ENCODE peak calls at places on chromosomes 5 and 9, in eight cellular contexts. K is stomach, E is ovary, F is transverse colon, Z is A549, D is K562, Q is SK-N-SH, J is tibial nerve. L is an unnamed sample.

GRCh38 chr5:142280066-142281011 is 44.5 kb downstream of the SPRY4 start:
- DNase-seq in K (no peak), E (peak; percentile 26), F (no peak), Z (no peak), D (peak; percentile 76), Q (peak; percentile 47), J (no peak), L (no peak)

GRCh38 chr5:143717400-143717799 is 94.6 kb upstream of the HMHB1 start:
- DNase-seq in K (no peak), E (no peak), F (no peak), Z (no peak), D (no peak), Q (no peak), J (no peak), L (no peak)

GRCh38 chr5:148556835-148557234 is 97.5 kb downstream of the HTR4 start:
- DNase-seq in K (no peak), E (no peak), F (no peak), Z (no peak), D (no peak), Q (no peak), J (no peak), L (no peak)

GRCh38 chr9:128637656-128638055 is 19.0 kb downstream of the DYNC2I2 start:
- DNase-seq in K (no peak), E (no peak), F (no peak), Z (no peak), D (no peak), Q (peak; percentile 38), J (no peak), L (no peak)

GRCh38 chr9:113220467-113221002 is 542 bp downstream of the FKBP15 start:
- DNase-seq in K (no peak), E (no peak), F (no peak), Z (no peak), D (no peak), Q (no peak), J (no peak), L (no peak)

GRCh38 chr9:128920381-128921058 is at the start of gene PHYHD1:
- DNase-seq in K (peak; percentile 67), E (peak; percentile 64), F (no peak), Z (no peak), D (no peak), Q (no peak), J (peak; percentile 54), L (peak; percentile 73)

GRCh38 chr5:99104538-99105132 is 175.8 kb upstream of the CHD1 start:
- DNase-seq in K (no peak), E (no peak), F (no peak), Z (peak; percentile 31), D (peak; percentile 25), Q (peak; percentile 31), J (no peak), L (no peak)

GRCh38 chr5:126487596-126487995 is 64.4 kb downstream of the GRAMD2B start:
- DNase-seq in K (no peak), E (no peak), F (no peak), Z (no peak), D (no peak), Q (no peak), J (no peak), L (no peak)

DNA sequence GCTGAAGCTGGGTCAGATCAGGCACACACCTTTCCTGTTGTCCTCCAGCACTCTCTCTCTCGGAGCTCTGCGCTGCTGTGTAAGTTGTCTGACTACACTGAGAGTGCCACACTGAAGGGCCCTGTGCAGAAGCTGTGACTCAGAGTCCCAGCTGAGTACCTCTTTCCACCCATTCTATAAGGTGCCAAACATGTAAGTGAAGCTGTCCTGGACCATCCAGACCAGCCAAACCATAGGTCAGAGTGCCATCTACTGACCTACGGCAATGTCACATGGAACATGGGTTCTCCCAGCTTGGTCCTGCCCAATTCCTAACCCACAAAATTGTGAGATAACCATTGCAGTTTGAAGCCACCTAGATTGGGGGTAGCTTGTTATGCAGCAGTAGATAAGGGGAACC is 68.2 kb downstream of the ADCY2 start:
- DNase-seq in K (no peak), E (no peak), F (no peak), Z (peak; percentile 18), D (no peak), Q (no peak), J (no peak), L (no peak)
- TF ChIP-seq CTCF in K (no peak), E (no peak), F (no peak), Z (no peak), D (peak; percentile 12), Q (peak; percentile 16), J (no peak), L (no peak)

DNA sequence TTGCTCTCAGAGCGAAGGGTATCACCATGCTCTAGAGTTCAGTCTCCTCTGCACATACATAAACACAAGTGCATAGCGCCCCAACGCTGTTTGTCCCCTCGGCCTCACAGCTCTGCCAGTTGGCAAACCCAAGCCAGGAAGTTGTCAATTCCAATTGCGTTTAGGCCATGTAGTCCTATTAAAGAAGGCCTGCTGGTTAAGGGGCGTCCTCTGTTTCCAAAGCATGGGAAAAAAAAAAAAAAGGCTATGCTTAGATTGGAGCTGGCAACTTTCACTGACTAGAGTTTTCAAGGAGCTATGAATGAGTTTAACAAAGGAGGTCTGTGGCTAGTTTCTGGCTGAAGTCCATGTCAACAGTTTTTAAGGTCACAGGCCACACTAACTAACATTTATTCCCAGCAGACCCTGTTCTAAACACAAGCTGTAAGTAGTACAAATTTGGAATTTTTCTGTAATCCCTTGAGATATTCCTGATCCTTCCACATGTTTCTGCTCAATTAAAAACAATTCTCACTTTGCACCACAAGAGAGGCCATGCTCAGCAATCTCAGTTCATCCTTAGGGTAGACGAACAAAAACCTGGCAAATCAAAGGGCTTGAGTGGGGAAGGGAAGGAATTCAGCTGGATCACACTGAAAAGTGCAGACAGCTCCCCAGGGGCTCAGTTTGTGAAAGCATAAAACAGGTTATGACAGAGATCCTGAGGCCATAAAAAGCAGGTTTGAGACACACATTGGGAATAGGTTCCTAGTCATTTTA is 187.7 kb downstream of the DENND1A start:
- DNase-seq in K (no peak), E (peak; percentile 25), F (no peak), Z (no peak), D (no peak), Q (no peak), J (no peak), L (no peak)
- H3K27ac ChIP-seq in K (no peak overlapping the region), E (no peak overlapping the region), F (no peak overlapping the region), Z (no peak overlapping the region), D (no peak overlapping the region), Q (no peak overlapping the region), J (no peak overlapping the region), L (peak overlapping the region; percentile 16)

GRCh38 chr9:110141118-110141797 is 66.7 kb downstream of the C9orf152 start:
- DNase-seq in K (no peak), E (peak; percentile 61), F (no peak), Z (peak; percentile 41), D (no peak), Q (no peak), J (peak; percentile 59), L (peak; percentile 49)

GRCh38 chr9:110142253-110142652 is 65.7 kb downstream of the C9orf152 start:
- DNase-seq in K (no peak), E (no peak), F (no peak), Z (no peak), D (no peak), Q (no peak), J (no peak), L (no peak)

GRCh38 chr9:110143969-110144545 is 63.9 kb downstream of the C9orf152 start:
- DNase-seq in K (no peak), E (no peak), F (peak; percentile 31), Z (no peak), D (no peak), Q (no peak), J (no peak), L (no peak)

GRCh38 chr9:110140276-110140675 is 67.7 kb downstream of the C9orf152 start:
- DNase-seq in K (no peak), E (no peak), F (no peak), Z (no peak), D (no peak), Q (no peak), J (no peak), L (no peak)

DNA sequence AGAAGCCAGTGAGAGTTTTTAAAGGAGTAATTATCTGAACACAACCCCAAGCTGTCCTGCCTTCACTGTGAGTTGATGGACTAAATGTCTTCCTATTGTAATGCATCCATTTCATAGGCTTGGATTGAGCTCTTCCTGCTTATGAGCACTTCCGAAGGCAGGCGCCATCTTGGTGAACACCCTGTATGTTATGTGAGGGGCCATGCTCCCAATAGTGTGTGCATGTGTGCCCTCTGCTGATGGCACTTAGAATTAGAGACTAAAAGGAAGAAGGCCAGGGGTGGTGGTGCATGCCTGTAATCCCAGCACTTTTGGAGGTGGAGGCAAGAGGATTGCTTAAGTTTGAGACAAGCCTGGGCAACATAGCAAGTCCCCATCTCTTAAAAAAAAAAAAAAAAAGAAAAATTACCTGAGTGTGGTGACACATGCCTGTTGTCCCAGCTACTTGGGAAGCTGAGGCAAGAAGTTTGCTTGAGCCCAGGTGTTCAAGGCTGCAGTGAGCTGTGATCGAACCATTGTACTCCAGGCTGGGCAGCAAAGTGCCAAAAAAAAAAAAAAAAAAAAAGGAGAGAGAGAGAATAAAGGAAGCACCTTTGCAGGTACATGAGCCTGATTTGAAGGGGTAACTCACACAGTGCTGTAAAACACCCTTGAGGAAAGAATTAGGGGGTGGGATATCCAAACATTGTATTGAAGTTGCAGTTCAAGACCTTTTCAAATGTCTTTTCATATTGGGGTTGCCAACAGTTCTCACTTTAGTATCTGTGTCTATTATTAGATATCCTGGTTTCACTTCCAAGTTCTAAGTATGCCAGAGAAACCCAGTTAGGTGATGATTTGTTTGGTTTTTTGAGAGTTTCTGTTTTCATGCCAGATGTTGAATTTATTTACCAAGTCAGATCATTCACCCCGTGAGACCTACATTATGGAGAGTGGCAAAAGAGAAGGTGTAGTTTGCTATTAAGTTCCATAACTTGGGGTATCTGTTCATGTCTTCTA is 64.8 kb downstream of the C9orf152 start:
- DNase-seq in K (no peak), E (no peak), F (no peak), Z (peak; percentile 51), D (peak; percentile 22), Q (peak; percentile 37), J (no peak), L (no peak)
- TF ChIP-seq EP300 in K (no peak), E (no peak), F (no peak), Z (no peak), D (no peak), Q (no peak), J (no peak), L (no peak)

GRCh38 chr5:136067422-136067821 is 38.6 kb downstream of the TGFBI start:
- DNase-seq in K (no peak), E (no peak), F (no peak), Z (no peak), D (no peak), Q (no peak), J (no peak), L (no peak)

GRCh38 chr5:136064510-136064909 is 35.7 kb downstream of the TGFBI start:
- DNase-seq in K (no peak), E (no peak), F (no peak), Z (no peak), D (peak; percentile 33), Q (no peak), J (no peak), L (no peak)

GRCh38 chr5:136065588-136065987 is 36.8 kb downstream of the TGFBI start:
- DNase-seq in K (no peak), E (no peak), F (no peak), Z (no peak), D (no peak), Q (no peak), J (no peak), L (no peak)

GRCh38 chr5:136063778-136064465 is 35.1 kb downstream of the TGFBI start:
- DNase-seq in K (no peak), E (no peak), F (no peak), Z (no peak), D (no peak), Q (no peak), J (no peak), L (no peak)

DNA sequence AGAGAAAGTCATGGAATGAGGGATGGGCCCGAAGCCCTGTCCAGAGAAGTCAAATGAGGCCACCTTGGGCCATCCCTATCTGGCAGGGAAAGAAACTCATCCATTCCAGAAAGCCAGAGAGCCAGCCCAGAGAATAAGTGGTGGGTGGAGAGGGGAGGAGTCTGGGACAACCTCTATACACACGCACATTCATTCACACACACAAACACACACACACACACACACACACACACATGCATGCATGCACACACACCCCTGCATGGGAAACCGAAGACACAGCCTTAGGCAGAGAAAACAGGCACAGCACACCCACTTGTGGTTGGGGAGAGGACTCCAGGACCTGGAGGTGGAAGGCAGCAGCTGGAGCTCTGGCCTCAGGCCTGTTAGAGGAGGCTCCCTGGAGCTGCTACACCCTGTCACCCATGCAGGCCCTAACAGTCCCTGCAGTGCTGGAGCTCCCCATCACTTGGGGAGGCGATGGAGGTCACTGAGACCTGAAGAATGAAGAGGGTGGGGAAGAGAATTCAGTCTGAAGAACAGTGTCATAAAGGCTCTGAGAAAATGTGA is 38.0 kb downstream of the TGFBI start:
- DNase-seq in K (no peak), E (peak; percentile 41), F (no peak), Z (peak; percentile 60), D (no peak), Q (no peak), J (no peak), L (no peak)
- TF ChIP-seq CTCF in K (no peak), E (no peak), F (no peak), Z (no peak), D (no peak), Q (peak; percentile 20), J (no peak), L (no peak)